ENCODE peak calls at places on chromosomes 2 and 18, in four cellular contexts. L is HT-29, V is GM12891, O is Daoy. S is an unnamed sample.

GRCh38 chr2:75324141-75324540 is 124.8 kb upstream of the TACR1 start:
- DNase-seq in O (peak; percentile 29), L (no peak), V (no peak), S (no peak)

GRCh38 chr2:20501974-20502373 is 55.1 kb downstream of the RHOB start:
- DNase-seq in L (no peak), O (peak; percentile 76), V (no peak), S (peak; percentile 98)

GRCh38 chr2:128628206-128628605 is 309.5 kb upstream of the HS6ST1 start:
- DNase-seq in O (no peak), V (no peak), L (no peak), S (no peak)

GRCh38 chr2:208584387-208584965 is 177.9 kb downstream of the PTH2R start:
- DNase-seq in O (no peak), L (no peak), V (no peak), S (no peak)

GRCh38 chr18:9403795-9404564 is 69.4 kb downstream of the TWSG1 start:
- DNase-seq in V (no peak), L (no peak), O (no peak), S (no peak)

GRCh38 chr18:74715306-74715705 is 117.6 kb downstream of the ZNF407 start:
- DNase-seq in L (no peak), O (no peak), V (no peak), S (no peak)

GRCh38 chr2:37215255-37215654 is 16.1 kb downstream of the CEBPZ start:
- DNase-seq in V (no peak), O (no peak), L (no peak), S (no peak)

GRCh38 chr2:3563521-3563976 is 5.4 kb upstream of the RNASEH1 start:
- DNase-seq in O (no peak), V (peak; percentile 30), L (no peak), S (no peak)

GRCh38 chr2:183123959-183124221 is 353 bp upstream of the NUP35 start:
- DNase-seq in L (no peak), V (peak; percentile 8), O (no peak), S (no peak)

GRCh38 chr2:207710814-207711740 is at the start of gene CCNYL1:
- DNase-seq in V (peak; percentile 97), O (peak; percentile 99), L (peak; percentile 98), S (peak; percentile 100)

GRCh38 chr2:15840173-15840572 is 100.2 kb upstream of the MYCN start:
- DNase-seq in V (no peak), O (peak; percentile 71), L (peak; percentile 17), S (no peak)

GRCh38 chr2:156300337-156300736 is 32.2 kb downstream of the NR4A2 start:
- DNase-seq in V (no peak), O (no peak), L (no peak), S (no peak)

GRCh38 chr2:23632386-23632785 is 247.4 kb downstream of the KLHL29 start:
- DNase-seq in L (no peak), V (no peak), O (no peak), S (no peak)

GRCh38 chr18:2425426-2426317 is 145.6 kb downstream of the METTL4 start:
- DNase-seq in O (no peak), L (no peak), V (no peak), S (peak; percentile 30)